ENCODE peak calls at places on chromosomes 2 and 18, in four cellular contexts. O is A549, N is heart right ventricle, Q is right lobe of liver. V is an unnamed sample.
A peak's percentile ranks its signal among the peaks of the same experiment; 100 is the strongest.

GRCh38 chr2:162477011-162477410 is 133.1 kb downstream of the GCA start:
- DNase-seq in N (no peak), O (no peak), Q (no peak), V (no peak)

GRCh38 chr2:1687254-1687653 is 57.1 kb downstream of the PXDN start:
- DNase-seq in N (no peak), Q (no peak), O (no peak), V (no peak)

GRCh38 chr2:177331446-177331997 is 61.1 kb upstream of the AGPS start:
- DNase-seq in Q (no peak), O (no peak), N (no peak), V (no peak)

GRCh38 chr18:45589559-45590041 is 25.7 kb upstream of the SLC14A2 start:
- DNase-seq in O (no peak), N (no peak), Q (no peak), V (no peak)

GRCh38 chr18:34956663-34957062 is 84.5 kb upstream of the MAPRE2 start:
- DNase-seq in Q (no peak), N (no peak), O (no peak), V (no peak)

GRCh38 chr2:163248321-163249090 is 409.9 kb upstream of the KCNH7 start:
- DNase-seq in O (no peak), N (no peak), Q (no peak), V (no peak)

GRCh38 chr2:210445116-210445707 is 31.3 kb downstream of the LANCL1 start:
- DNase-seq in N (no peak), Q (no peak), O (peak; percentile 8), V (no peak)

GRCh38 chr2:1704606-1705556 is 39.4 kb downstream of the PXDN start:
- DNase-seq in Q (peak; percentile 38), O (no peak), N (no peak), V (no peak)

GRCh38 chr2:196827356-196827755 is 18.2 kb upstream of the C2orf66 start:
- DNase-seq in Q (no peak), O (no peak), N (no peak), V (no peak)

GRCh38 chr2:168179592-168179991 is 67.8 kb downstream of the STK39 start:
- DNase-seq in Q (no peak), O (no peak), N (no peak), V (no peak)

GRCh38 chr18:28108801-28109200 is 68.1 kb downstream of the CDH2 start:
- DNase-seq in O (no peak), N (no peak), Q (no peak), V (no peak)

GRCh38 chr18:13582283-13582682 is 144.1 kb downstream of the FAM210A start:
- DNase-seq in N (no peak), Q (no peak), O (no peak), V (no peak)

GRCh38 chr2:237547841-237548416 is 18.4 kb upstream of the PRLH start:
- DNase-seq in Q (peak; percentile 88), N (no peak), O (no peak), V (no peak)

GRCh38 chr2:230773039-230773773 is 60.6 kb downstream of the CAB39 start:
- DNase-seq in O (no peak), N (no peak), Q (no peak), V (no peak)

GRCh38 chr2:10514743-10515142 is 66.6 kb upstream of the ODC1 start:
- DNase-seq in O (peak; percentile 73), N (no peak), Q (peak; percentile 5), V (peak; percentile 33)

GRCh38 chr2:149320362-149320761 is 10.0 kb upstream of the LYPD6 start:
- DNase-seq in N (peak; percentile 6), Q (no peak), O (no peak), V (no peak)

GRCh38 chr2:225737556-225737955 is 338.0 kb downstream of the NYAP2 start:
- DNase-seq in N (no peak), O (no peak), Q (no peak), V (no peak)

GRCh38 chr2:207792244-207792785 is 22.6 kb upstream of the FZD5 start:
- DNase-seq in O (peak; percentile 82), N (no peak), Q (no peak), V (no peak)

DNA sequence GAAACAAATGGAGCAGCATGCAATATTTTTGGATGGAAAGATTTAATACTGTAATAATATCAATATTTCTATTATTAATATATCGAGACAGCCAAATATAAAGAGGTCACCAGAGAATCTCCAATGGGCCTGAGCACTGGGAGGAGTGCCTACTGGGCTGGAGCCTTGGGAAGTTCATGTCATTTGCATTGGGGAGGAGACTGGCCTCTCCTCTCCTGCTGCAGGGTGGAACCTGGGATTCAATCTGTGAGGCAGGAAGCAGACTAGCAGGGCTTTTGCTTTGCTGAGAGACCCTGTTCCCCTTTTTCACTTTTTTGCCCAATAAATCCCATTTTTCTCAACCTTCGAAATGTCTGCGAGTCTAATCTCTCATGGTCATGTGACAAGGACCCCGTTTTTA is 390.6 kb upstream of the CYRIA start:
- DNase-seq in O (no peak), N (no peak), Q (no peak), V (no peak)
- H3K4me1 ChIP-seq in O (no peaks in the 10 kb centered on the region), N (no peaks in the 10 kb centered on the region), Q (no peaks in the 10 kb centered on the region), V (no peaks in the 10 kb centered on the region)

GRCh38 chr2:36355157-36355889 is at the start of gene CRIM1:
- DNase-seq in N (peak; percentile 90), O (peak; percentile 70), Q (peak; percentile 69), V (peak; percentile 47)

GRCh38 chr2:36356990-36357505 is 1.5 kb downstream of the CRIM1 start:
- DNase-seq in Q (no peak), N (peak; percentile 19), O (no peak), V (no peak)

GRCh38 chr2:36354816-36355156 is 792 bp upstream of the CRIM1 start:
- DNase-seq in Q (no peak), N (no peak), O (no peak), V (no peak)

GRCh38 chr2:36356199-36356989 is 816 bp downstream of the CRIM1 start:
- DNase-seq in Q (peak; percentile 48), O (no peak), N (peak; percentile 56), V (no peak)

GRCh38 chr2:36355890-36356198 is 266 bp downstream of the CRIM1 start:
- DNase-seq in O (no peak), Q (no peak), N (no peak), V (no peak)
- H3K4me1 ChIP-seq in O (peaks cover 50% of the 10 kb centered on the region), Q (no peaks in the 10 kb centered on the region), N (peaks cover 27% of the 10 kb centered on the region), V (peaks cover 22% of the 10 kb centered on the region)

DNA sequence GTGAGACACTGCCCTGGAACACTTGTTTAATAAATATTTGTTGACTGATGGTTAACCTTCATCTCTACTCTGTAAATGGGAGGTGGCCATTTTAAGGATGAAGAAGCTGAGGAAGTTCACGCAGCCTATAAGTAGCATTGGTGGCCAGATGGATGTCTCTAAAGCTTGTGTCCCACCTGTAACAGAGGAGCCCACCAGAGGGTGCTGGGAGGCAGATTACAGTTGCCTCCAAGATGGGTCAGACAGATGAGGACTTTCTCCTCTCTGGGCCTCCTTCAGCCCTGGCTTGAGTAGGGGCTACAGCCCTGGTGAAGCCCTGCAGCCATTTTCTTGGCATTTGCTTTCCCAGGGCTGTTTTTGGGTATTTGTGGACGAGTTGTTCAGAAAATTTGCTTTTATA is 45.0 kb upstream of the MCFD2 start:
- DNase-seq in Q (no peak), O (no peak), N (no peak), V (no peak)
- H3K4me1 ChIP-seq in Q (no peaks in the 10 kb centered on the region), O (peaks cover 60% of the 10 kb centered on the region), N (peaks cover 8% of the 10 kb centered on the region), V (peaks cover 5% of the 10 kb centered on the region)

GRCh38 chr2:220071716-220072115 is 444.3 kb downstream of the SLC4A3 start:
- DNase-seq in Q (no peak), O (no peak), N (no peak), V (no peak)
- H3K4me1 ChIP-seq in Q (no peaks in the 10 kb centered on the region), O (peaks cover 7% of the 10 kb centered on the region), N (no peaks in the 10 kb centered on the region), V (no peaks in the 10 kb centered on the region)

GRCh38 chr2:86443601-86444000 is 2.4 kb downstream of the KDM3A start:
- DNase-seq in Q (no peak), O (no peak), N (no peak), V (no peak)

GRCh38 chr2:86440631-86441391 is at the start of gene KDM3A:
- DNase-seq in O (peak; percentile 93), Q (peak; percentile 99), N (peak; percentile 99), V (peak; percentile 100)

GRCh38 chr2:86441392-86441788 is 219 bp downstream of the KDM3A start:
- DNase-seq in Q (no peak), N (no peak), O (no peak), V (no peak)

GRCh38 chr2:86441789-86442641 is 844 bp downstream of the KDM3A start:
- DNase-seq in O (peak; percentile 18), N (peak; percentile 59), Q (peak; percentile 71), V (no peak)

DNA sequence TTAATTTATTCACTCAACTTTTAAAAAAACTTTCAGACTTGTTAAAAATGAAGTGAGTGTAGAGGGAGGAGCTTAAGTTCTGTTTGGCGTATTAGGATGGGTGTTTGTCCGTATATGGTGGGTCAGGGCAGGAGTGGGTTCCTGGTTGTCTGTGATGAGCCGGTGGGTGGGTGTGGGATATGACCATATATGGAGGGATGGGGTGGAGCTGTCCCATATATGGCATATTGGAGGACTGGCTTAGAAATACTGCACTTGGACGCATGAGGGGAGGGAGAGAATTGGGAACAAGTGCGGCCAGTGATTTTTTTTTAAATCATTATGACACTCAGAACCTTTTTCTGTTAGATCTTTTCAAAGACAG is 1.5 kb downstream of the KDM3A start:
- DNase-seq in O (peak; percentile 80), Q (peak; percentile 72), N (peak; percentile 61), V (peak; percentile 96)
- H3K4me1 ChIP-seq in O (peaks cover 11% of the 10 kb centered on the region), Q (no peaks in the 10 kb centered on the region), N (peaks cover 44% of the 10 kb centered on the region), V (peaks cover 3% of the 10 kb centered on the region)

GRCh38 chr2:226788064-226788463 is 11.6 kb downstream of the IRS1 start:
- DNase-seq in N (no peak), O (no peak), Q (no peak), V (no peak)
- H3K4me1 ChIP-seq in N (peaks cover 61% of the 10 kb centered on the region), O (peaks cover 37% of the 10 kb centered on the region), Q (no peaks in the 10 kb centered on the region), V (peaks cover 3% of the 10 kb centered on the region)